ENCODE peak calls at places on chromosomes 7 and 10, in eight cellular contexts. L, K, J, D, V, N, Y and G are unnamed samples.

GRCh38 chr7:94022550-94022949 is 18.4 kb upstream of the BET1 start:
- DNase-seq in L (no peak), K (peak; percentile 31), J (no peak), D (no peak), V (no peak), N (no peak), Y (no peak), G (no peak)

GRCh38 chr10:51007781-51008180 is 66.5 kb upstream of the PRKG1 start:
- DNase-seq in L (no peak), K (peak; percentile 83), J (no peak), D (no peak), V (no peak), N (no peak), Y (no peak), G (no peak)

GRCh38 chr10:125343118-125343752 is 182.9 kb upstream of the CTBP2 start:
- DNase-seq in L (peak; percentile 10), K (peak; percentile 40), J (no peak), D (no peak), V (no peak), N (no peak), Y (no peak), G (no peak)

GRCh38 chr7:100079024-100079560 is 2.4 kb downstream of the ZNF3 start:
- DNase-seq in L (no peak), K (no peak), J (no peak), D (no peak), V (no peak), N (no peak), Y (no peak), G (no peak)

GRCh38 chr7:156176039-156176438 is 363.8 kb upstream of the SHH start:
- DNase-seq in L (no peak), K (no peak), J (no peak), D (no peak), V (no peak), N (no peak), Y (no peak), G (no peak)

GRCh38 chr10:57830877-57831535 is 436.7 kb downstream of the IPMK start:
- DNase-seq in L (no peak), K (no peak), J (no peak), D (no peak), V (no peak), N (no peak), Y (no peak), G (no peak)

GRCh38 chr7:50389961-50390360 is 60.2 kb downstream of the FIGNL1 start:
- DNase-seq in L (no peak), K (no peak), J (no peak), D (no peak), V (no peak), N (no peak), Y (no peak), G (no peak)

GRCh38 chr7:51428226-51428887 is 111.7 kb upstream of the COBL start:
- DNase-seq in L (peak; percentile 9), K (peak; percentile 20), J (no peak), D (no peak), V (no peak), N (no peak), Y (no peak), G (no peak)

GRCh38 chr10:88926484-88927249 is 25.9 kb downstream of the ACTA2 start:
- DNase-seq in L (no peak), K (no peak), J (no peak), D (no peak), V (no peak), N (no peak), Y (no peak), G (no peak)

GRCh38 chr10:1360011-1360580 is 303.9 kb downstream of the WDR37 start:
- DNase-seq in L (no peak), K (no peak), J (no peak), D (no peak), V (no peak), N (no peak), Y (no peak), G (no peak)

GRCh38 chr7:23373151-23374004 is 74.2 kb downstream of the MALSU1 start:
- DNase-seq in L (peak; percentile 87), K (peak; percentile 38), J (no peak), D (peak; percentile 13), V (no peak), N (no peak), Y (no peak), G (no peak)